ENCODE peak calls at places on chromosome 20, in nine cellular contexts. M is A549; W is brain microvascular endothelial cell; C is kidney epithelial cell; O is bronchial epithelial cell; L is HL-60; V is fibroblast of mammary gland; J is BJ; Q is CD8-positive, alpha-beta T cell. A is an unnamed sample.

GRCh38 chr20:36624068-36624813 is 18.7 kb downstream of the RAB5IF start:
- DNase-seq in L (no peak), Q (no peak), J (no peak), C (no peak), O (peak), W (no peak), V (no peak), M (no peak), A (no peak)

GRCh38 chr20:1895674-1896496 is 678 bp downstream of the SIRPA start:
- DNase-seq in Q (no peak), L (peak), C (no peak), J (no peak), O (no peak), V (peak), W (no peak), M (no peak), A (no peak)

GRCh38 chr20:2984028-2984501 is 59.4 kb upstream of the GNRH2 start:
- DNase-seq in M (no peak), W (no peak), O (no peak), C (no peak), J (no peak), V (no peak), Q (no peak), L (no peak), A (no peak)

GRCh38 chr20:37879003-37879599 is 23.8 kb upstream of the VSTM2L start:
- DNase-seq in L (no peak), W (no peak), V (no peak), Q (no peak), J (no peak), M (no peak), C (no peak), O (no peak), A (no peak)

GRCh38 chr20:29443819-29444218 is 1813.6 kb upstream of the DEFB115 start:
- DNase-seq in Q (no peak), J (no peak), W (no peak), C (no peak), M (no peak), O (peak), L (no peak), V (no peak), A (no peak)

GRCh38 chr20:7038029-7038428 is 270.5 kb downstream of the BMP2 start:
- DNase-seq in C (peak), Q (no peak), J (peak), W (no peak), L (no peak), O (peak), M (no peak), V (no peak), A (no peak)

GRCh38 chr20:63147532-63147931 is 68.4 kb downstream of the YTHDF1 start:
- DNase-seq in L (no peak), O (no peak), M (no peak), V (no peak), C (no peak), W (no peak), J (no peak), Q (no peak), A (no peak)

GRCh38 chr20:59850018-59850641 is 83.3 kb downstream of the SYCP2 start:
- DNase-seq in V (peak), Q (no peak), J (no peak), C (no peak), W (no peak), L (no peak), O (peak), M (peak), A (no peak)

GRCh38 chr20:47117789-47118188 is 223.1 kb downstream of the EYA2 start:
- DNase-seq in V (no peak), C (no peak), J (no peak), W (no peak), M (no peak), O (no peak), L (no peak), Q (no peak), A (no peak)

GRCh38 chr20:1870792-1871550 is 24.2 kb upstream of the SIRPA start:
- DNase-seq in M (no peak), Q (no peak), C (no peak), J (no peak), V (no peak), O (no peak), W (no peak), L (peak), A (no peak)

GRCh38 chr20:53672484-53673129 is 79.0 kb upstream of the ZNF217 start:
- DNase-seq in M (no peak), W (no peak), C (peak), V (peak), L (no peak), O (peak), J (no peak), Q (no peak), A (no peak)

GRCh38 chr20:51387125-51387865 is 155.2 kb downstream of the NFATC2 start:
- DNase-seq in V (no peak), L (no peak), W (no peak), J (no peak), O (no peak), M (no peak), Q (no peak), C (no peak), A (no peak)

GRCh38 chr20:57573176-57573575 is 12.3 kb downstream of the PCK1 start:
- DNase-seq in M (no peak), C (no peak), W (no peak), O (no peak), J (no peak), Q (no peak), V (no peak), L (no peak), A (no peak)

GRCh38 chr20:49612127-49612738 is 44.3 kb upstream of the PTGIS start:
- DNase-seq in C (no peak), W (no peak), L (no peak), O (no peak), V (no peak), Q (no peak), J (no peak), M (no peak), A (no peak)

GRCh38 chr20:46348972-46349741 is 40.9 kb upstream of the CDH22 start:
- DNase-seq in W (peak), M (peak), V (peak), C (no peak), Q (peak), L (peak), J (no peak), O (peak), A (no peak)

GRCh38 chr20:59813126-59813947 is 120.1 kb downstream of the SYCP2 start:
- DNase-seq in O (no peak), V (no peak), C (no peak), J (no peak), L (no peak), Q (no peak), M (no peak), W (no peak), A (no peak)

GRCh38 chr20:33488201-33488600 is 1.7 kb upstream of the CBFA2T2 start:
- DNase-seq in V (no peak), C (no peak), L (no peak), W (no peak), Q (no peak), O (no peak), J (no peak), M (no peak), A (no peak)

GRCh38 chr20:22465622-22466446 is 118.5 kb downstream of the FOXA2 start:
- DNase-seq in M (no peak), V (no peak), C (no peak), L (no peak), W (no peak), Q (no peak), J (no peak), O (no peak), A (no peak)

GRCh38 chr20:58869662-58870227 is 17.2 kb downstream of the GNAS start:
- DNase-seq in C (no peak), Q (no peak), L (no peak), V (no peak), M (no peak), J (no peak), W (no peak), O (no peak), A (no peak)

GRCh38 chr20:56345911-56346310 is 12.9 kb upstream of the FAM210B start:
- DNase-seq in V (no peak), Q (no peak), O (no peak), J (no peak), C (no peak), L (no peak), W (no peak), M (no peak), A (no peak)

GRCh38 chr20:56347628-56348305 is 11.0 kb upstream of the FAM210B start:
- DNase-seq in W (no peak), J (no peak), L (no peak), O (no peak), M (no peak), C (no peak), V (no peak), Q (no peak), A (no peak)

GRCh38 chr20:56342783-56343182 is 16.0 kb upstream of the FAM210B start:
- DNase-seq in J (no peak), L (no peak), C (no peak), Q (no peak), W (no peak), O (no peak), M (no peak), V (no peak), A (no peak)

GRCh38 chr20:56348306-56348695 is 10.5 kb upstream of the FAM210B start:
- DNase-seq in M (no peak), C (no peak), J (no peak), Q (no peak), O (no peak), W (no peak), L (no peak), V (no peak), A (no peak)

GRCh38 chr20:56343861-56344381 is 14.9 kb upstream of the FAM210B start:
- DNase-seq in W (peak), Q (no peak), J (no peak), L (peak), C (no peak), V (peak), O (no peak), M (peak), A (no peak)
- H3K4me3 ChIP-seq in W (peak), Q (no peak), J (peak), L (no peak), C (no peak), V (no peak), O (no peak), M (peak), A (peak)

GRCh38 chr20:13771853-13772453 is 12.8 kb downstream of the ESF1 start:
- DNase-seq in M (peak), C (no peak), V (peak), W (no peak), Q (no peak), J (no peak), O (peak), L (no peak), A (no peak)
- TF ChIP-seq CTCF in M (peak), C (peak), V (peak), W (peak), Q (peak), J (peak), O (peak), L (no peak), A (peak)

GRCh38 chr20:25860531-25861150 is 164.0 kb upstream of the ZNF337 start:
- DNase-seq in Q (no peak), C (no peak), L (no peak), M (no peak), V (no peak), J (no peak), W (no peak), O (no peak), A (no peak)
- H3K4me3 ChIP-seq in Q (peak), C (no peak), L (no peak), M (peak), V (no peak), J (no peak), W (no peak), O (no peak), A (no peak)

GRCh38 chr20:11143481-11143880 is 469.7 kb upstream of the JAG1 start:
- DNase-seq in C (no peak), J (no peak), W (no peak), Q (no peak), O (no peak), V (peak), M (no peak), L (no peak), A (no peak)

GRCh38 chr20:11136691-11137090 is 462.9 kb upstream of the JAG1 start:
- DNase-seq in V (no peak), L (no peak), O (no peak), M (no peak), J (no peak), C (no peak), Q (no peak), W (no peak), A (no peak)

GRCh38 chr20:11144114-11144513 is 470.3 kb upstream of the JAG1 start:
- DNase-seq in V (peak), W (peak), J (peak), O (no peak), C (no peak), L (no peak), Q (no peak), M (no peak), A (peak)

GRCh38 chr20:11140359-11140758 is 466.6 kb upstream of the JAG1 start:
- DNase-seq in J (no peak), V (peak), C (peak), W (peak), M (peak), O (peak), Q (no peak), L (no peak), A (peak)
- TF ChIP-seq CTCF in J (no peak), V (peak), C (peak), W (no peak), M (no peak), O (no peak), Q (no peak), L (no peak), A (no peak)

DNA sequence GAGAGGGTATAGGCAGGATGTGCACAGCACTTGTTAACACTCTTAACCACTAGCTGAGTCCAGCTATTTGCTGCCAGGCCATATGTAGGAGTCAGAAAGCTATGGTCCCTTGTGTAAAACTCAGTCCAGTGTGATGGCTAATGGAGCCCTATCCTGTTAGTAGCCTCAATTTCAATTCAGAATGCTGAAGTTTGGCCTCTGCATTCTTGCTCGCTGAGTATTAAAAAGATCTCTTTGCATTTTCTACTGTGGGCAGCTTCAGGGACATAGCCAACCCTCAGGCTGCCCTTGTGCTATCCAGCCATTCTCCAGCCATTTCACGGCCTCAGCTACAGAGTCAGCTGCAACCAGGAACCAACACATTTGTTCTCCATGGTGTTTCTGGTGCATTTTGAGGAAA is 92.5 kb downstream of the SPTLC3 start:
- DNase-seq in W (peak), L (no peak), Q (no peak), J (no peak), M (no peak), O (no peak), C (no peak), V (no peak), A (no peak)
- H3K4me3 ChIP-seq in W (no peak), L (no peak), Q (no peak), J (no peak), M (no peak), O (no peak), C (no peak), V (no peak), A (no peak)

GRCh38 chr20:4451487-4451886 is 270.2 kb upstream of the PRND start:
- DNase-seq in C (no peak), J (no peak), M (no peak), L (no peak), V (peak), W (no peak), Q (no peak), O (peak), A (no peak)

GRCh38 chr20:4445780-4446179 is 275.9 kb upstream of the PRND start:
- DNase-seq in V (no peak), O (no peak), C (no peak), J (no peak), M (no peak), L (no peak), W (no peak), Q (no peak), A (no peak)

GRCh38 chr20:4445331-4445730 is 276.4 kb upstream of the PRND start:
- DNase-seq in Q (no peak), W (no peak), V (no peak), C (no peak), L (no peak), O (no peak), M (no peak), J (no peak), A (no peak)

GRCh38 chr20:4453369-4453768 is 268.3 kb upstream of the PRND start:
- DNase-seq in O (no peak), W (no peak), Q (no peak), M (no peak), J (no peak), L (no peak), C (no peak), V (peak), A (no peak)

DNA sequence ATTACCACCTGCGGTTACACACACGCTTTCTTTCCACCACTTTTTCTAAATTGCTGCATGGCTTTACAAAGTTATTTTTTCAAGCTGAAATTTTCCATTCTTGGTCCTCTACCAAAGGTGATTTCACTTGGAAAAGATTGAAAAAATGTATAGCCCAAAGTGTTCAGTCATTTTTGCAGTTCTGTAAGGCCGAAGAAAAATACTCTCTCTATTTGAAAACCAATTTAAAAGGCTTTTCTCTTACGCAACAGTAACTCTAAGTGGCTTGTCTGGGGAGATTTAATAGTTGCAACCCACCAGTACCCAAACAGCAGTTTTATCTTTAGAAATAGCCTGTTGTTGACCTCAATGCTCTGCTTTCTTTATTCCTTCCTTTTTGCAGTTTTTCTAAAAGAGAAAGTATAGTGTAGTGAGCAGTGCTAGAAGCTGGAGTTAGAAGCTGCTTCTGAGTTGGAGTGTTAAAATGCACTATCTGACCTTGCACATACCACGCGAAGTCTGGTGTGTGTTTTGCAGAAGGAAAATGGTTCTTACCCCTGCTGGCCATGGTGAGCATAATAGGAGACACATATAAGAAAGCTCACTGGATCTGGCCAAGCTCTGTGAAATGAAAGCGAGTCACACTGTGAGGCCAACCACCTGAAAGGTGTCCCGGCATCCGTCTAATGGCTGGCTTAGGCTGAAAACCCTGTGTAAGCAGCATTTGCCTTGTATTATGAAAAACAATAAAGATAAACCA is 271.6 kb upstream of the PRND start:
- DNase-seq in J (peak), M (peak), O (peak), W (peak), L (no peak), Q (no peak), V (peak), C (no peak), A (peak)
- TF ChIP-seq CTCF in J (peak), M (no peak), O (peak), W (peak), L (no peak), Q (no peak), V (peak), C (no peak), A (peak)

GRCh38 chr20:846894-847278 is 13.4 kb downstream of the FAM110A start:
- DNase-seq in M (no peak), W (no peak), V (no peak), L (peak), J (no peak), C (no peak), Q (peak), O (no peak), A (no peak)

GRCh38 chr20:845226-845868 is 11.8 kb downstream of the FAM110A start:
- DNase-seq in Q (no peak), O (no peak), V (no peak), W (no peak), C (no peak), L (no peak), M (no peak), J (no peak), A (no peak)

GRCh38 chr20:844473-845225 is 11.1 kb downstream of the FAM110A start:
- DNase-seq in J (peak), V (peak), M (peak), O (peak), L (peak), Q (peak), C (peak), W (peak), A (peak)

GRCh38 chr20:848218-848617 is 14.7 kb downstream of the FAM110A start:
- DNase-seq in J (no peak), V (no peak), C (no peak), O (no peak), L (no peak), M (no peak), Q (no peak), W (no peak), A (no peak)

DNA sequence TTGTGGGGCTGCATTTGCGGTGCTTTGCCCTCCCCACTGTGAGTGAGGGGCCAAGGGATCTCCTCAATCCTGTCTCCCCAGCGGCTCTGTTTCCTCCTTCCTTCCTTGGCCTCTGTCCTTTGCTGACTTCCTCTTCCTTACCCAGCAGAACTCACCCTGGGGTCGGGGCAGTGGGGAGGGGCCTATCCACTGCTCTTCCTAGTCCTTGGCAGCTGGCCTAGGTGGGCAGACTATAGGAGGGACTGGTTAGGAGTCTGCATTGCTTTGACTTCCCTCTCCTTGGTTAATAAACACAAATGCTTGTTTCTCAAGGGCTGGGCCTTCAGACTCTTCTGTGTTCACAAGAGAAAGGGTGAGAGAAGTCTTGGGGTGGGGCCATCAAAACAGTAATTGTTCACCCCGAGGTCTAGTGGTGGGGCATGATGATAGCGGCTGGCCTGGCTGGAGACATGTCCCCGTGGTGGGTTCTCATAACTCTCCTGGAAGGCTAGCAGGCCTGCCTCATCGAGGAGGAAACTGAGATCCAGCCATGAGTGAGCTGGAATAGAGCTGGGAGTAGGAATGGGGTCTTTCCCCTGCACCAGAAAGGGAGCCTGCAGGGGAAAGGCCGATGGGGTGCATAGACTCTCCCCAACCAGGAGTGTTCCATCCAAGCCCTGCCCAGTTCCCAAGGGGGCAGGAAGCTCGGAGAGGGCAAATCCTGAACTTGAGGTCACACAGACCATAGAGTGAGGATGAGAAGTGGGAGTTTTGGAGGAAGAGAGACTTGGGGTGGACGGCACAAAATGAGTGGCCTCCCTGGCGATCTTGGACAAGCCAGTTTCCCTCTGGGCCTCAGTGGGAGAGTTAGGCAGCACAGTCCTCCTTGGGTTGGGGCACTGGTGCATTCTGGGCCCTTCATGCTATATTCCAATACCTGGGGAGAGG is 12.7 kb downstream of the FAM110A start:
- DNase-seq in W (no peak), C (no peak), J (no peak), Q (no peak), M (no peak), L (peak), V (no peak), O (no peak), A (no peak)
- H3K4me3 ChIP-seq in W (no peak), C (no peak), J (no peak), Q (peak), M (no peak), L (no peak), V (no peak), O (no peak), A (no peak)

A was measured in AG04449.